ENCODE peak calls at places on chromosomes 5 and 9, in five cellular contexts. P, I, F, G and R are unnamed samples.
A peak's percentile ranks its signal among the peaks of the same experiment; 100 is the strongest.

GRCh38 chr5:172866802-172867748 is 33.0 kb downstream of the ERGIC1 start:
- DNase-seq in P (no peak), I (no peak), F (no peak), G (peak; percentile 97), R (no peak)

GRCh38 chr5:157857821-157858526 is 971 bp downstream of the CLINT1 start:
- DNase-seq in P (no peak), I (peak; percentile 47), F (no peak), G (no peak), R (no peak)

GRCh38 chr9:86684148-86684547 is 263.2 kb downstream of the GAS1 start:
- DNase-seq in P (no peak), I (no peak), F (no peak), G (no peak), R (no peak)

GRCh38 chr5:51383494-51384081 is 340 bp downstream of the ISL1 start:
- DNase-seq in P (no peak), I (peak; percentile 28), F (no peak), G (no peak), R (no peak)

GRCh38 chr5:39283231-39283818 is 64.0 kb upstream of the FYB1 start:
- DNase-seq in P (peak; percentile 79), I (peak; percentile 75), F (peak; percentile 81), G (no peak), R (no peak)

GRCh38 chr9:112341741-112342140 is 8.3 kb upstream of the PTBP3 start:
- DNase-seq in P (peak; percentile 45), I (no peak), F (peak; percentile 48), G (no peak), R (no peak)

GRCh38 chr5:76169536-76169935 is 86.4 kb downstream of the SV2C start:
- DNase-seq in P (no peak), I (no peak), F (no peak), G (no peak), R (no peak)

GRCh38 chr9:69985971-69986370 is 57.7 kb upstream of the MAMDC2 start:
- DNase-seq in P (no peak), I (peak; percentile 35), F (no peak), G (no peak), R (no peak)

GRCh38 chr5:130740047-130740569 is 424.9 kb downstream of the HINT1 start:
- DNase-seq in P (peak; percentile 5), I (no peak), F (no peak), G (no peak), R (no peak)

GRCh38 chr5:168404366-168404765 is 81.9 kb upstream of the RARS1 start:
- DNase-seq in P (no peak), I (peak; percentile 38), F (peak; percentile 79), G (no peak), R (no peak)

GRCh38 chr5:139828207-139828895 is 32.7 kb downstream of the PSD2 start:
- DNase-seq in P (no peak), I (no peak), F (no peak), G (peak; percentile 33), R (no peak)

GRCh38 chr9:6538666-6539071 is 106.9 kb downstream of the GLDC start:
- DNase-seq in P (no peak), I (peak; percentile 63), F (peak; percentile 52), G (no peak), R (no peak)

GRCh38 chr5:176878906-176879662 is 20.1 kb downstream of the HK3 start:
- DNase-seq in P (no peak), I (no peak), F (no peak), G (no peak), R (peak; percentile 72)

GRCh38 chr9:7534211-7534935 is 265.2 kb downstream of the DMAC1 start:
- DNase-seq in P (no peak), I (no peak), F (peak; percentile 24), G (no peak), R (no peak)

GRCh38 chr9:15142903-15143534 is 164.0 kb downstream of the TTC39B start:
- DNase-seq in P (peak; percentile 22), I (peak; percentile 63), F (peak; percentile 73), G (no peak), R (no peak)

GRCh38 chr5:1540166-1540565 is 16.4 kb upstream of the LPCAT1 start:
- DNase-seq in P (no peak), I (no peak), F (no peak), G (no peak), R (peak; percentile 33)

GRCh38 chr5:109411627-109412026 is 1.9 kb upstream of the PJA2 start:
- DNase-seq in P (no peak), I (peak; percentile 97), F (peak; percentile 91), G (no peak), R (no peak)

GRCh38 chr5:138463335-138464017 is 1.8 kb upstream of the EGR1 start:
- DNase-seq in P (no peak), I (no peak), F (peak; percentile 42), G (no peak), R (peak; percentile 55)

GRCh38 chr5:1330146-1330846 is 14.6 kb downstream of the CLPTM1L start:
- DNase-seq in P (no peak), I (peak; percentile 98), F (no peak), G (peak; percentile 49), R (peak; percentile 75)

GRCh38 chr5:141782991-141783598 is 95.1 kb downstream of the PCDH1 start:
- DNase-seq in P (no peak), I (no peak), F (no peak), G (no peak), R (no peak)

GRCh38 chr5:53446908-53447307 is 33.5 kb upstream of the FST start:
- DNase-seq in P (no peak), I (peak; percentile 70), F (peak; percentile 10), G (no peak), R (no peak)

GRCh38 chr5:122942164-122942914 is 94.2 kb downstream of the PPIC start:
- DNase-seq in P (no peak), I (no peak), F (peak; percentile 8), G (no peak), R (no peak)

GRCh38 chr5:61496406-61497307 is 164.6 kb downstream of the ZSWIM6 start:
- DNase-seq in P (no peak), I (no peak), F (peak; percentile 49), G (no peak), R (no peak)

GRCh38 chr5:87906962-87907361 is 361.7 kb downstream of the TMEM161B start:
- DNase-seq in P (no peak), I (no peak), F (no peak), G (no peak), R (no peak)

GRCh38 chr5:100691545-100691944 is 156.4 kb downstream of the FAM174A start:
- DNase-seq in P (no peak), I (peak; percentile 65), F (no peak), G (no peak), R (no peak)

GRCh38 chr9:90778746-90779145 is 22.9 kb upstream of the SYK start:
- DNase-seq in P (no peak), I (no peak), F (no peak), G (no peak), R (no peak)

GRCh38 chr5:107365355-107366109 is 305.2 kb downstream of the EFNA5 start:
- DNase-seq in P (no peak), I (peak; percentile 67), F (peak; percentile 80), G (no peak), R (no peak)

GRCh38 chr5:107806705-107807104 is 136.0 kb upstream of the EFNA5 start:
- DNase-seq in P (no peak), I (peak; percentile 94), F (no peak), G (no peak), R (no peak)

DNA sequence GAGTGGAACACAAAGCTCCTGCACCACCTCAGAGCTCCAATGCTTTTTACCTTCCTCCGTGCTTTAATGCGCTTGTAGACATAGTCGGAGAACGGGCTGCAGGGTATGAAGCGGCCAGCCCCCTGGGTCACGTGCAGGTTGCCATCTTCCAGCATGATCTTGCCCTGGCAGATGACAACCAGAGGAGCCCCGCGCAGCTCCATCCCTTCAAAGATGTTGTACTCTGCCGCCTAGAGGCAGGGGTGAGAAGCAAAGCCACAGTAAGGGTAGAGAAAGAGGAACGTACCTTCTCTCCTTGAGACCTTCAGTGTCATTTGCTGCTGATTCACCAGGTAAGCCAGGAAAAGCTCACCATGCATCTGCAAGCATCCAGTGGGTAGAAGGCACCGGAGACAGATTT is 112.3 kb downstream of the DPYSL3 start:
- DNase-seq in P (no peak), I (no peak), F (no peak), G (no peak), R (no peak)
- TF ChIP-seq CTCF in P (peak; percentile 27), I (peak; percentile 23), F (no peak), G (no peak), R (no peak)

GRCh38 chr9:134439368-134439784 is 113.1 kb downstream of the RXRA start:
- DNase-seq in P (no peak), I (no peak), F (no peak), G (no peak), R (no peak)

GRCh38 chr9:134436926-134437325 is 110.7 kb downstream of the RXRA start:
- DNase-seq in P (no peak), I (no peak), F (no peak), G (no peak), R (no peak)

GRCh38 chr9:134437417-134438203 is 111.4 kb downstream of the RXRA start:
- DNase-seq in P (no peak), I (no peak), F (no peak), G (no peak), R (no peak)

GRCh38 chr9:134436356-134436717 is 110.1 kb downstream of the RXRA start:
- DNase-seq in P (no peak), I (no peak), F (no peak), G (no peak), R (no peak)

GRCh38 chr9:134438204-134438788 is 112.0 kb downstream of the RXRA start:
- DNase-seq in P (no peak), I (no peak), F (no peak), G (no peak), R (no peak)
- TF ChIP-seq CTCF in P (no peak), I (peak; percentile 65), F (no peak), G (no peak), R (no peak)

DNA sequence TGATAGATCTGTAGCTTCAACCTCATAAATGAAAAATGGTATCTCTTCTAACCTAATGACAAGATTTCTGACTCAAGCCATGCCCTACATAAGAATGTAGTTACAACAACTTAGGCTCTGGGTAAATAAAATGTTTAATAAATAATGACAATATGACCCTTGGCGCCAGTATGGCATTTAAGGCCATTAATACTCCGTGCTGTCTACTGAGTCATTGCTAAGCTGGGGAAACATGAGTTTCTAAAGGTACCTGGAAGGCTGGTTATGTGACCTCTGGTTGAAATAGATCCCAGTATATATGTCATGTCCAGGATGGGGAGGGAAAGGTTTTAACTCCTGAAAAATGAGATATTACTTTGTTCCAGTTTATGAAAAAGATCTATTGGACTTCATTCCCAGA is 58.0 kb upstream of the CEMIP2 start:
- DNase-seq in P (no peak), I (no peak), F (no peak), G (no peak), R (no peak)
- TF ChIP-seq CTCF in P (no peak), I (no peak), F (no peak), G (no peak), R (no peak)

GRCh38 chr5:74801941-74802340 is 34.9 kb downstream of the NSA2 start:
- DNase-seq in P (no peak), I (peak; percentile 64), F (no peak), G (no peak), R (no peak)
- TF ChIP-seq CTCF in P (no peak), I (no peak), F (no peak), G (no peak), R (no peak)

GRCh38 chr9:123304340-123304691 is 35.9 kb upstream of the STRBP start:
- DNase-seq in P (no peak), I (no peak), F (no peak), G (no peak), R (no peak)
- TF ChIP-seq CTCF in P (no peak), I (no peak), F (no peak), G (no peak), R (no peak)

GRCh38 chr5:149656576-149657182 is 73.4 kb upstream of the PPARGC1B start:
- DNase-seq in P (peak; percentile 71), I (peak; percentile 51), F (no peak), G (peak; percentile 58), R (no peak)
- TF ChIP-seq CTCF in P (peak; percentile 82), I (peak; percentile 87), F (peak; percentile 74), G (peak; percentile 26), R (peak; percentile 71)